ENCODE peak calls at places on chromosomes 1 and 21, in six cellular contexts. B, G, E, V, P and J are unnamed samples.
A peak's percentile ranks its signal among the peaks of the same experiment; 100 is the strongest.

GRCh38 chr1:56968878-56969495 is 3.2 kb upstream of the C8B start:
- DNase-seq in B (no peak), G (no peak), E (no peak), V (no peak), P (no peak), J (no peak)

GRCh38 chr1:156151093-156151688 is 2.2 kb upstream of the SEMA4A start:
- DNase-seq in B (no peak), G (no peak), E (peak; percentile 72), V (no peak), P (no peak), J (no peak)

GRCh38 chr21:22342855-22343254 is 1344.6 kb downstream of the NCAM2 start:
- DNase-seq in B (no peak), G (no peak), E (no peak), V (no peak), P (no peak), J (no peak)

GRCh38 chr1:65717815-65718454 is 74.8 kb upstream of the PDE4B start:
- DNase-seq in B (peak; percentile 23), G (no peak), E (no peak), V (no peak), P (no peak), J (peak; percentile 7)

GRCh38 chr1:57350619-57351018 is 73.2 kb downstream of the DAB1 start:
- DNase-seq in B (no peak), G (no peak), E (no peak), V (no peak), P (no peak), J (no peak)

GRCh38 chr1:224434447-224435317 is at the start of gene WDR26:
- DNase-seq in B (peak; percentile 95), G (peak; percentile 95), E (peak; percentile 40), V (peak; percentile 89), P (peak; percentile 84), J (peak; percentile 91)

GRCh38 chr21:43287974-43288755 is 119.4 kb downstream of the CRYAA start:
- DNase-seq in B (no peak), G (no peak), E (no peak), V (peak; percentile 94), P (no peak), J (no peak)

GRCh38 chr1:71047635-71048607 is at the start of gene PTGER3:
- DNase-seq in B (peak; percentile 96), G (peak; percentile 77), E (no peak), V (peak; percentile 42), P (peak; percentile 82), J (no peak)

GRCh38 chr1:36966242-36966641 is 68.1 kb downstream of the GRIK3 start:
- DNase-seq in B (peak; percentile 45), G (no peak), E (no peak), V (peak; percentile 5), P (peak; percentile 83), J (no peak)

GRCh38 chr1:96096138-96097011 is 625.2 kb upstream of the PTBP2 start:
- DNase-seq in B (no peak), G (peak; percentile 32), E (no peak), V (no peak), P (no peak), J (no peak)

GRCh38 chr1:78073441-78073840 is 27.7 kb downstream of the GIPC2 start:
- DNase-seq in B (no peak), G (no peak), E (no peak), V (no peak), P (no peak), J (no peak)

GRCh38 chr1:168391759-168392681 is 111.3 kb downstream of the TBX19 start:
- DNase-seq in B (no peak), G (no peak), E (no peak), V (no peak), P (no peak), J (no peak)

GRCh38 chr1:34994878-34995277 is 9.7 kb upstream of the TMEM35B start:
- DNase-seq in B (no peak), G (no peak), E (no peak), V (no peak), P (no peak), J (no peak)

GRCh38 chr1:228337711-228338520 is 68.7 kb downstream of the TRIM11 start:
- DNase-seq in B (no peak), G (no peak), E (no peak), V (no peak), P (peak; percentile 43), J (no peak)

GRCh38 chr1:40786171-40786994 is 2.8 kb downstream of the KCNQ4 start:
- DNase-seq in B (no peak), G (no peak), E (no peak), V (no peak), P (no peak), J (no peak)

GRCh38 chr21:44408226-44408625 is 47.1 kb upstream of the LRRC3 start:
- DNase-seq in B (no peak), G (peak; percentile 2), E (no peak), V (no peak), P (no peak), J (no peak)

GRCh38 chr1:25642710-25643109 is 26.1 kb downstream of the MAN1C1 start:
- DNase-seq in B (no peak), G (no peak), E (peak; percentile 44), V (no peak), P (peak; percentile 10), J (peak; percentile 58)

GRCh38 chr1:66156144-66156543 is 363.4 kb downstream of the PDE4B start:
- DNase-seq in B (no peak), G (no peak), E (no peak), V (no peak), P (no peak), J (no peak)

GRCh38 chr1:56644064-56644940 is 812 bp upstream of the PRKAA2 start:
- DNase-seq in B (no peak), G (no peak), E (no peak), V (peak; percentile 3), P (no peak), J (no peak)

GRCh38 chr1:88060112-88060673 is 623.9 kb upstream of the PKN2 start:
- DNase-seq in B (no peak), G (no peak), E (no peak), V (no peak), P (no peak), J (no peak)

GRCh38 chr1:205263580-205264190 is 35.9 kb downstream of the TMCC2 start:
- DNase-seq in B (peak; percentile 83), G (no peak), E (no peak), V (no peak), P (no peak), J (no peak)

GRCh38 chr1:206075786-206076725 is 23.1 kb downstream of the RHEX start:
- DNase-seq in B (no peak), G (no peak), E (no peak), V (no peak), P (no peak), J (no peak)

GRCh38 chr1:154749078-154749760 is 120.9 kb downstream of the KCNN3 start:
- DNase-seq in B (peak; percentile 38), G (no peak), E (peak; percentile 28), V (no peak), P (no peak), J (peak; percentile 63)

GRCh38 chr1:227732586-227733308 is 2.4 kb downstream of the JMJD4 start:
- DNase-seq in B (no peak), G (no peak), E (no peak), V (no peak), P (no peak), J (no peak)

GRCh38 chr1:54952950-54953718 is 27.3 kb upstream of the TMEM61 start:
- DNase-seq in B (peak; percentile 20), G (no peak), E (no peak), V (peak; percentile 39), P (no peak), J (no peak)

GRCh38 chr1:44409019-44409602 is 4.1 kb downstream of the RNF220 start:
- DNase-seq in B (no peak), G (no peak), E (no peak), V (no peak), P (no peak), J (no peak)
- H3K27me3 ChIP-seq in B (peaks cover 69% of the 10 kb centered on the region), G (peaks cover 95% of the 10 kb centered on the region), E (peaks cover 30% of the 10 kb centered on the region), V (peaks cover 25% of the 10 kb centered on the region), P (peaks cover 47% of the 10 kb centered on the region), J (peaks cover 82% of the 10 kb centered on the region)

GRCh38 chr1:19670787-19671186 is 6.1 kb downstream of the HTR6 start:
- DNase-seq in B (no peak), G (no peak), E (no peak), V (no peak), P (no peak), J (no peak)
- TF ChIP-seq POLR2AphosphoS5 in B (no peak), G (no peak), E (no peak), V (no peak), P (no peak), J (no peak)

DNA sequence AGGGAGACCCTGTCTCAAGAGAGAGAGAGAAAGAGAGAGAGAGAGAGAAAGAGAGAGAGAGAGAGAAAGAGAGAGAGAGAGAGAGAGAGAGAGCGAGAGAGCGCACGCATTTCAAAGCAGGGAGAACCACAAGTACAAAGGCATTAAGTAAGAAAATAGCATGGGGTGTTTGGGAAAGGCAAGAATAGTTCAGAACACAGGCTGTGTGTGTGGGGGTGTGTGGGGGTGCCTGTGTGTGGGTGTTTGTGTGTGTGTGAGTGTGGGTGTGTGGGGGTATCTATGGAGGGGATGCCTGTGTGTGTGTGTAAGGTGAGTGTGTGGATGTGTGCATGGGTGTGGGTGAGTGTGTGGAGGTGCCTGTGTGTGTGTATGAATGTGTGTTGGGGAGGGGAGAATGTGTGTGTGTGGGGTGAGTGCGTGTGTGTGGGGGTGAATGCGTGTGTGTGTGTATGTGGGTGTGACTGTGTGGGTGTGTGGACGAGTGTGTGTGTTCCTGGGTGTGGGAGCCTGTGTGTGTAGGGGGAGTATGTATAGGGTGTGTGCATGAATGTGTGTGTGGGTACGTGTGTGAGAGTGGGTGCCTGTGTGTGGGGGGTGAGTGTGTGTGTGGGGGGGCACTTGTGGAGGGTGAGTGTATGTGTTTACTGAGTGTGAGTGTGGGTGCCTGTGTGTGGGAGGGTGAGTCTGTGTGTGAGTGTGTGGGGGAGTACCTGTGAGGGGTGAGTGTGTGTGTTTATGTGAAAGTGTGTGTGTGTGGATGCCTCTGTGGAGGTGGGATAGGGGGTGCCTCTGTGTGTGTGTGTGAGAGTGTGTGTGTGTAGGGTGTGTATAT is 19.1 kb upstream of the HDAC1 start:
- DNase-seq in B (no peak), G (no peak), E (no peak), V (no peak), P (no peak), J (no peak)
- TF ChIP-seq GABPA in B (no peak), G (no peak), E (no peak), V (no peak), P (no peak), J (no peak)

GRCh38 chr1:18651727-18652126 is 21.1 kb downstream of the PAX7 start:
- DNase-seq in B (no peak), G (no peak), E (no peak), V (no peak), P (peak; percentile 68), J (no peak)

GRCh38 chr1:18654599-18654998 is 24.0 kb downstream of the PAX7 start:
- DNase-seq in B (no peak), G (no peak), E (no peak), V (no peak), P (no peak), J (no peak)

GRCh38 chr1:18652791-18653190 is 22.1 kb downstream of the PAX7 start:
- DNase-seq in B (no peak), G (no peak), E (no peak), V (no peak), P (no peak), J (no peak)

GRCh38 chr1:18653375-18653774 is 22.7 kb downstream of the PAX7 start:
- DNase-seq in B (no peak), G (no peak), E (no peak), V (no peak), P (no peak), J (no peak)

DNA sequence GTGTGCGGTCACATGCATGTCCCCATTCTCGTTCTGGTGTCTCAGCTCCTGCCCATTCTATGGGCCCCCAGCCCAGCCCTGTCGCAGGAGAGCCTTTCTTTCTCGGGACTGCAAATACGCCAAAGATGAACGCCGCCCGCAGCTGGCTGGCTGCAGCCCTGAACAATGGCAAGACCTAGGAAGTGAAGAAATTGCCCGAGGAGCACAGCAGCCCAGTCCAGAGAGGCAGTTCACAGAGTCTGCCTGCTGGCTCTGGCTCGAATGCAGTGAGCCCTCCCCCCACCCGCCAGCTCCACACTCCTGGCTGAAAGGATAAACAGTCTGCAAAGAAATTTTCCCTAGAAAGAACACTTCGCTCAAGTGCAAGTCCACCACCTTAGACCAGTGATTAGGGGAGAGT is 23.3 kb downstream of the PAX7 start:
- DNase-seq in B (no peak), G (no peak), E (no peak), V (no peak), P (peak; percentile 48), J (no peak)
- H3K27me3 ChIP-seq in B (peaks cover 38% of the 10 kb centered on the region), G (peaks cover 26% of the 10 kb centered on the region), E (peaks cover 3% of the 10 kb centered on the region), V (peaks cover 87% of the 10 kb centered on the region), P (peaks cover 90% of the 10 kb centered on the region), J (peaks cover 42% of the 10 kb centered on the region)